ENCODE peak calls at places on chromosomes 12 and 14, in eight cellular contexts. One of them, this sample, is unnamed.

GRCh38 chr14:71474866-71475265 is 457.4 kb upstream of the RGS6 start:
- DNase-seq in CD4-positive, alpha-beta memory T cell: no peak
- DNase-seq in transverse colon: no peak
- DNase-seq in ovary: no peak
- DNase-seq in cardiac muscle cell: no peak
- DNase-seq in keratinocyte: no peak
- DNase-seq in H7: no peak
- DNase-seq in testis: no peak
- DNase-seq in this sample: no peak

GRCh38 chr12:122840580-122841513 is 5.6 kb downstream of the HIP1R start:
- DNase-seq in CD4-positive, alpha-beta memory T cell: no peak
- DNase-seq in transverse colon: no peak
- DNase-seq in ovary: no peak
- DNase-seq in cardiac muscle cell: no peak
- DNase-seq in keratinocyte: peak
- DNase-seq in H7: peak
- DNase-seq in testis: no peak
- DNase-seq in this sample: no peak

GRCh38 chr12:82781288-82782078 is 94.8 kb downstream of the TMTC2 start:
- DNase-seq in CD4-positive, alpha-beta memory T cell: no peak
- DNase-seq in transverse colon: no peak
- DNase-seq in ovary: no peak
- DNase-seq in cardiac muscle cell: peak
- DNase-seq in keratinocyte: no peak
- DNase-seq in H7: peak
- DNase-seq in testis: no peak
- DNase-seq in this sample: peak

GRCh38 chr12:17680220-17680619 is 409.8 kb downstream of the RERGL start:
- DNase-seq in CD4-positive, alpha-beta memory T cell: no peak
- DNase-seq in transverse colon: no peak
- DNase-seq in ovary: no peak
- DNase-seq in cardiac muscle cell: no peak
- DNase-seq in keratinocyte: no peak
- DNase-seq in H7: no peak
- DNase-seq in testis: no peak
- DNase-seq in this sample: no peak

GRCh38 chr14:99899578-99900178 is 106.5 kb downstream of the EML1 start:
- DNase-seq in CD4-positive, alpha-beta memory T cell: no peak
- DNase-seq in transverse colon: no peak
- DNase-seq in ovary: no peak
- DNase-seq in cardiac muscle cell: peak
- DNase-seq in keratinocyte: no peak
- DNase-seq in H7: no peak
- DNase-seq in testis: no peak
- DNase-seq in this sample: no peak

GRCh38 chr14:53850714-53851296 is 105.8 kb downstream of the BMP4 start:
- DNase-seq in CD4-positive, alpha-beta memory T cell: no peak
- DNase-seq in transverse colon: no peak
- DNase-seq in ovary: no peak
- DNase-seq in cardiac muscle cell: peak
- DNase-seq in keratinocyte: no peak
- DNase-seq in H7: no peak
- DNase-seq in testis: no peak
- DNase-seq in this sample: no peak

GRCh38 chr12:79515526-79515935 is 175.2 kb downstream of the PAWR start:
- DNase-seq in CD4-positive, alpha-beta memory T cell: no peak
- DNase-seq in transverse colon: no peak
- DNase-seq in ovary: no peak
- DNase-seq in cardiac muscle cell: peak
- DNase-seq in keratinocyte: no peak
- DNase-seq in H7: no peak
- DNase-seq in testis: no peak
- DNase-seq in this sample: no peak

GRCh38 chr14:49607583-49607982 is 8.8 kb downstream of the LRR1 start:
- DNase-seq in CD4-positive, alpha-beta memory T cell: no peak
- DNase-seq in transverse colon: no peak
- DNase-seq in ovary: no peak
- DNase-seq in cardiac muscle cell: no peak
- DNase-seq in keratinocyte: no peak
- DNase-seq in H7: no peak
- DNase-seq in testis: no peak
- DNase-seq in this sample: no peak

GRCh38 chr12:3000548-3001275 is 41.5 kb downstream of the TEAD4 start:
- DNase-seq in CD4-positive, alpha-beta memory T cell: no peak
- DNase-seq in transverse colon: no peak
- DNase-seq in ovary: no peak
- DNase-seq in cardiac muscle cell: no peak
- DNase-seq in keratinocyte: no peak
- DNase-seq in H7: peak
- DNase-seq in testis: no peak
- DNase-seq in this sample: peak

GRCh38 chr12:3885179-3886094 is 12.2 kb upstream of the PARP11 start:
- DNase-seq in CD4-positive, alpha-beta memory T cell: peak
- DNase-seq in transverse colon: no peak
- DNase-seq in ovary: no peak
- DNase-seq in cardiac muscle cell: peak
- DNase-seq in keratinocyte: no peak
- DNase-seq in H7: peak
- DNase-seq in testis: no peak
- DNase-seq in this sample: peak

GRCh38 chr12:12823308-12823707 is 10.2 kb downstream of the DDX47 start:
- DNase-seq in CD4-positive, alpha-beta memory T cell: no peak
- DNase-seq in transverse colon: no peak
- DNase-seq in ovary: no peak
- DNase-seq in cardiac muscle cell: peak
- DNase-seq in keratinocyte: no peak
- DNase-seq in H7: no peak
- DNase-seq in testis: no peak
- DNase-seq in this sample: no peak

GRCh38 chr14:74763803-74764531 is 851 bp downstream of the YLPM1 start:
- DNase-seq in CD4-positive, alpha-beta memory T cell: peak
- DNase-seq in transverse colon: peak
- DNase-seq in ovary: no peak
- DNase-seq in cardiac muscle cell: peak
- DNase-seq in keratinocyte: no peak
- DNase-seq in H7: peak
- DNase-seq in testis: peak
- DNase-seq in this sample: peak

GRCh38 chr12:72141381-72141780 is 130.8 kb upstream of the TRHDE start:
- DNase-seq in CD4-positive, alpha-beta memory T cell: no peak
- DNase-seq in transverse colon: no peak
- DNase-seq in ovary: no peak
- DNase-seq in cardiac muscle cell: no peak
- DNase-seq in keratinocyte: no peak
- DNase-seq in H7: no peak
- DNase-seq in testis: no peak
- DNase-seq in this sample: no peak

GRCh38 chr14:68796418-68797101 is 3.7 kb upstream of the ZFP36L1 start:
- DNase-seq in CD4-positive, alpha-beta memory T cell: no peak
- DNase-seq in transverse colon: no peak
- DNase-seq in ovary: no peak
- DNase-seq in cardiac muscle cell: no peak
- DNase-seq in keratinocyte: no peak
- DNase-seq in H7: peak
- DNase-seq in testis: peak
- DNase-seq in this sample: no peak

GRCh38 chr12:14691560-14691959 is 4.8 kb downstream of the GUCY2C start:
- DNase-seq in CD4-positive, alpha-beta memory T cell: no peak
- DNase-seq in transverse colon: peak
- DNase-seq in ovary: no peak
- DNase-seq in cardiac muscle cell: no peak
- DNase-seq in keratinocyte: no peak
- DNase-seq in H7: no peak
- DNase-seq in testis: peak
- DNase-seq in this sample: no peak

GRCh38 chr12:92085040-92085439 is 60.6 kb downstream of the BTG1 start:
- DNase-seq in CD4-positive, alpha-beta memory T cell: no peak
- DNase-seq in transverse colon: no peak
- DNase-seq in ovary: no peak
- DNase-seq in cardiac muscle cell: no peak
- DNase-seq in keratinocyte: no peak
- DNase-seq in H7: no peak
- DNase-seq in testis: no peak
- DNase-seq in this sample: no peak

GRCh38 chr14:50961606-50962259 is 17.4 kb upstream of the PYGL start:
- DNase-seq in CD4-positive, alpha-beta memory T cell: no peak
- DNase-seq in transverse colon: no peak
- DNase-seq in ovary: no peak
- DNase-seq in cardiac muscle cell: peak
- DNase-seq in keratinocyte: no peak
- DNase-seq in H7: no peak
- DNase-seq in testis: no peak
- DNase-seq in this sample: no peak
- H3K4me3 ChIP-seq in CD4-positive, alpha-beta memory T cell: no peak
- H3K4me3 ChIP-seq in transverse colon: no peak
- H3K4me3 ChIP-seq in ovary: no peak
- H3K4me3 ChIP-seq in cardiac muscle cell: no peak
- H3K4me3 ChIP-seq in keratinocyte: no peak
- H3K4me3 ChIP-seq in H7: no peak
- H3K4me3 ChIP-seq in testis: no peak
- H3K4me3 ChIP-seq in this sample: no peak

GRCh38 chr14:65880507-65880906 is 468.0 kb downstream of the FUT8 start:
- DNase-seq in CD4-positive, alpha-beta memory T cell: no peak
- DNase-seq in transverse colon: no peak
- DNase-seq in ovary: no peak
- DNase-seq in cardiac muscle cell: peak
- DNase-seq in keratinocyte: no peak
- DNase-seq in H7: no peak
- DNase-seq in testis: no peak
- DNase-seq in this sample: no peak

GRCh38 chr14:65877631-65878030 is 465.1 kb downstream of the FUT8 start:
- DNase-seq in CD4-positive, alpha-beta memory T cell: no peak
- DNase-seq in transverse colon: no peak
- DNase-seq in ovary: no peak
- DNase-seq in cardiac muscle cell: no peak
- DNase-seq in keratinocyte: no peak
- DNase-seq in H7: no peak
- DNase-seq in testis: no peak
- DNase-seq in this sample: no peak

GRCh38 chr14:65877187-65877586 is 464.7 kb downstream of the FUT8 start:
- DNase-seq in CD4-positive, alpha-beta memory T cell: no peak
- DNase-seq in transverse colon: no peak
- DNase-seq in ovary: no peak
- DNase-seq in cardiac muscle cell: no peak
- DNase-seq in keratinocyte: no peak
- DNase-seq in H7: no peak
- DNase-seq in testis: no peak
- DNase-seq in this sample: no peak

GRCh38 chr14:65878586-65878985 is 466.1 kb downstream of the FUT8 start:
- DNase-seq in CD4-positive, alpha-beta memory T cell: no peak
- DNase-seq in transverse colon: no peak
- DNase-seq in ovary: no peak
- DNase-seq in cardiac muscle cell: no peak
- DNase-seq in keratinocyte: no peak
- DNase-seq in H7: no peak
- DNase-seq in testis: no peak
- DNase-seq in this sample: no peak

GRCh38 chr14:65879218-65880009 is 466.9 kb downstream of the FUT8 start:
- DNase-seq in CD4-positive, alpha-beta memory T cell: no peak
- DNase-seq in transverse colon: no peak
- DNase-seq in ovary: no peak
- DNase-seq in cardiac muscle cell: peak
- DNase-seq in keratinocyte: peak
- DNase-seq in H7: no peak
- DNase-seq in testis: no peak
- DNase-seq in this sample: no peak
- H3K4me3 ChIP-seq in CD4-positive, alpha-beta memory T cell: no peak
- H3K4me3 ChIP-seq in transverse colon: no peak
- H3K4me3 ChIP-seq in ovary: no peak
- H3K4me3 ChIP-seq in cardiac muscle cell: no peak
- H3K4me3 ChIP-seq in keratinocyte: no peak
- H3K4me3 ChIP-seq in H7: no peak
- H3K4me3 ChIP-seq in testis: no peak
- H3K4me3 ChIP-seq in this sample: no peak

GRCh38 chr12:120439646-120440247 is 1.8 kb downstream of the COX6A1 start:
- DNase-seq in CD4-positive, alpha-beta memory T cell: peak
- DNase-seq in transverse colon: peak
- DNase-seq in ovary: peak
- DNase-seq in cardiac muscle cell: peak
- DNase-seq in keratinocyte: peak
- DNase-seq in H7: peak
- DNase-seq in testis: peak
- DNase-seq in this sample: peak
- H3K4me3 ChIP-seq in CD4-positive, alpha-beta memory T cell: no peak
- H3K4me3 ChIP-seq in transverse colon: peak
- H3K4me3 ChIP-seq in ovary: no peak
- H3K4me3 ChIP-seq in cardiac muscle cell: no peak
- H3K4me3 ChIP-seq in keratinocyte: peak
- H3K4me3 ChIP-seq in H7: no peak
- H3K4me3 ChIP-seq in testis: no peak
- H3K4me3 ChIP-seq in this sample: peak

GRCh38 chr12:121133838-121134237 is 1.2 kb downstream of the P2RX7 start:
- DNase-seq in CD4-positive, alpha-beta memory T cell: no peak
- DNase-seq in transverse colon: no peak
- DNase-seq in ovary: no peak
- DNase-seq in cardiac muscle cell: no peak
- DNase-seq in keratinocyte: no peak
- DNase-seq in H7: no peak
- DNase-seq in testis: no peak
- DNase-seq in this sample: no peak
- H3K4me3 ChIP-seq in CD4-positive, alpha-beta memory T cell: no peak
- H3K4me3 ChIP-seq in transverse colon: peak
- H3K4me3 ChIP-seq in ovary: no peak
- H3K4me3 ChIP-seq in cardiac muscle cell: no peak
- H3K4me3 ChIP-seq in keratinocyte: no peak
- H3K4me3 ChIP-seq in H7: no peak
- H3K4me3 ChIP-seq in testis: peak
- H3K4me3 ChIP-seq in this sample: no peak

DNA sequence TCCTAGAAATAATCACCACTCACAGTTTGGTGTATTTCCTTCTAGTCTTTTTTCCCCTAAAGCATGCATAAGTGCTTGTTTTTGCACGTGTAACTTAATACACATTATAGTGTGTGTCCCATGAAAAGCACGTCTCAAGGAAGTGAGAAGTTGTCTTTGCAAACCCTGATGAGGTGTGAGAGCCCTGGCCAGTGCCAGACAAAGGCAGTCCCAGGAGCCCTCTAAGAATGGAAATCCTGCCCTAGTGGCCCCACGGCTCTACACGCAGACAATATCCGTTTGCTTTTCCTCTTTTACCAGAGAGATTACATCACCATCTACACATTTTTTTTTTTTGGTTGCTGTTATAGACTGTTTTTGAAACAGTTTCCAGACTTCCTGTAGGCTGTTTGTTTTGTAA is 85.5 kb upstream of the FZD10 start:
- DNase-seq in CD4-positive, alpha-beta memory T cell: no peak
- DNase-seq in transverse colon: no peak
- DNase-seq in ovary: no peak
- DNase-seq in cardiac muscle cell: no peak
- DNase-seq in keratinocyte: no peak
- DNase-seq in H7: no peak
- DNase-seq in testis: no peak
- DNase-seq in this sample: no peak
- H3K4me3 ChIP-seq in CD4-positive, alpha-beta memory T cell: no peak
- H3K4me3 ChIP-seq in transverse colon: no peak
- H3K4me3 ChIP-seq in ovary: no peak
- H3K4me3 ChIP-seq in cardiac muscle cell: no peak
- H3K4me3 ChIP-seq in keratinocyte: no peak
- H3K4me3 ChIP-seq in H7: no peak
- H3K4me3 ChIP-seq in testis: no peak
- H3K4me3 ChIP-seq in this sample: no peak